ENCODE peak calls at places on chromosomes 7 and 10, in seven cellular contexts. N, V, J, Y, W, K and D are unnamed samples.

GRCh38 chr10:43369921-43370320 is 1.5 kb upstream of the FXYD4 start:
- DNase-seq in Y (no peak), W (no peak), N (no peak), V (no peak), K (no peak), J (no peak), D (no peak)

GRCh38 chr7:98251251-98251843 is 685 bp downstream of the TECPR1 start:
- DNase-seq in K (peak), Y (no peak), W (no peak), N (no peak), J (peak), V (no peak), D (peak)

GRCh38 chr7:133076142-133076541 is 5.7 kb downstream of the CHCHD3 start:
- DNase-seq in V (no peak), Y (no peak), K (no peak), W (no peak), N (no peak), J (no peak), D (no peak)

GRCh38 chr10:133378251-133379096 is 588 bp upstream of the PAOX start:
- DNase-seq in Y (no peak), K (peak), J (peak), N (peak), V (no peak), W (no peak), D (peak)

GRCh38 chr7:13880789-13881188 is 108.7 kb downstream of the ETV1 start:
- DNase-seq in V (peak), Y (no peak), J (no peak), N (no peak), K (no peak), W (no peak), D (no peak)

GRCh38 chr10:21278491-21279216 is 246.8 kb downstream of the SKIDA1 start:
- DNase-seq in Y (peak), W (peak), N (peak), J (peak), V (peak), K (peak), D (peak)

GRCh38 chr7:150383710-150384397 is 4.7 kb downstream of the ZNF775 start:
- DNase-seq in Y (no peak), V (no peak), N (peak), W (peak), K (no peak), J (peak), D (no peak)

GRCh38 chr10:89644691-89644966 is 413 bp downstream of the PANK1 start:
- DNase-seq in J (no peak), K (no peak), N (no peak), W (no peak), Y (no peak), V (no peak), D (no peak)

GRCh38 chr10:12533151-12533550 is 183.8 kb downstream of the CAMK1D start:
- DNase-seq in Y (no peak), J (no peak), K (no peak), W (no peak), V (no peak), N (no peak), D (no peak)

GRCh38 chr7:47817922-47818321 is 130.3 kb downstream of the PKD1L1 start:
- DNase-seq in K (no peak), W (no peak), N (no peak), Y (no peak), J (no peak), V (no peak), D (no peak)

GRCh38 chr10:119625570-119626280 is 25.5 kb upstream of the BAG3 start:
- DNase-seq in Y (no peak), J (no peak), N (no peak), V (no peak), W (no peak), K (no peak), D (no peak)

GRCh38 chr7:188174-188573 is 4.2 kb upstream of the FAM20C start:
- DNase-seq in V (no peak), Y (no peak), W (no peak), J (no peak), N (no peak), K (peak), D (no peak)

GRCh38 chr10:102342958-102343357 is 52.5 kb upstream of the NFKB2 start:
- DNase-seq in Y (no peak), W (no peak), J (no peak), K (no peak), N (no peak), V (no peak), D (no peak)

GRCh38 chr7:22662490-22663145 is 64.4 kb upstream of the IL6 start:
- DNase-seq in J (no peak), K (no peak), N (no peak), Y (no peak), V (no peak), W (no peak), D (no peak)

GRCh38 chr7:30863694-30864011 is 48.0 kb upstream of the AQP1 start:
- DNase-seq in N (no peak), V (no peak), K (no peak), W (no peak), Y (no peak), J (no peak), D (no peak)

GRCh38 chr7:9718071-9718470 is 1255.6 kb upstream of the PHF14 start:
- DNase-seq in W (no peak), Y (no peak), J (no peak), N (no peak), V (no peak), K (no peak), D (no peak)

GRCh38 chr10:75238182-75239180 is 2.7 kb upstream of the COMTD1 start:
- DNase-seq in K (peak), Y (no peak), V (no peak), J (no peak), N (peak), W (no peak), D (no peak)

GRCh38 chr10:14659626-14660196 is 115.0 kb downstream of the FAM107B start:
- DNase-seq in W (no peak), Y (peak), V (no peak), N (no peak), J (no peak), K (no peak), D (no peak)

DNA sequence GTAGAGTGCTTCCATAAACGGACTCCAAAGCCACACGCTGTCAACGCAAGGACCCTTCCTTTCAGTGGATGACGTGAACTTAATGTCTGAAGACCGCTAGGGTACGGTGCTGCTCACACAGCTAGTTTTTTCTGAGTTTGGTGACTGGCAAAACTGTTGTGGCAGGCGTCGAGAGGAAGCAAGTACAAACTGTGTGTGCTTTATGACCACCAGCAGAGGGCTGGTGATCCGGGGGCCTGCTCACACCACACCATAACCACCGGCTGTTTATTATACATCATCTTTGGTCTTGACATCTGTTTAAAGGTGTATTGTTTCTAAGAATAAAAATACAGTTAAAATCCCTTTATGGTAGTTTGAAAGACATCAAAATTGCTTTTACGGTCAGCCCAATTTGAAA is 37.1 kb upstream of the ATP6V0A4 start:
- DNase-seq in W (no peak), N (no peak), J (no peak), K (peak), Y (no peak), V (no peak), D (no peak)
- TF ChIP-seq JUND in W (no peak), N (no peak), J (no peak), K (no peak), Y (no peak), V (no peak), D (no peak)

GRCh38 chr10:122249991-122250750 is 20.9 kb upstream of the BTBD16 start:
- DNase-seq in K (no peak), W (no peak), N (no peak), Y (no peak), V (no peak), J (no peak), D (no peak)
- TF ChIP-seq JUND in K (no peak), W (no peak), N (no peak), Y (no peak), V (no peak), J (no peak), D (no peak)

DNA sequence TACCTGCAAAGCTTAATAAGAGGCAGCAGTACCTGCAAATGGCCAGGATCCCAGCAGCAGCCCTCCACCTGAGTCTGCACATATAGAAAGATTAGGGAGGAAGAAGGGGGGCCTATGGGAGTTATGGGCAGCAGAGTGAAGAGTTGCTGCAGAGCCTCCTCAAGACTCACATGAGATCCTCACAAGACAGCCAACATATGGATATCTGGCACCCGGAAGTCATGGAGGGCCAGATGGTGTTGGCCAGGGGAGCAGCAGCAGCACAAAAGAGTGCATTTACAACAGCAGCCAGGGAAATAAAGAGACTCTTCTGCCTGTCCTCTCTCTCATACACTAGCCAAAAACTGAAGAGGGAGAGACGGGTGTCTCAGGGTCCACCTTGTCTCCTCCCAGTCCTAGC is 4.0 kb upstream of the TAS2R40 start:
- DNase-seq in N (no peak), W (no peak), V (no peak), Y (no peak), J (no peak), K (no peak), D (no peak)
- TF ChIP-seq JUND in N (no peak), W (no peak), V (no peak), Y (no peak), J (no peak), K (no peak), D (no peak)

GRCh38 chr7:116691664-116692063 is 19.7 kb downstream of the MET start:
- DNase-seq in Y (no peak), K (no peak), N (no peak), J (peak), W (no peak), V (no peak), D (no peak)
- TF ChIP-seq JUND in Y (no peak), K (no peak), N (no peak), J (no peak), W (no peak), V (peak), D (no peak)

DNA sequence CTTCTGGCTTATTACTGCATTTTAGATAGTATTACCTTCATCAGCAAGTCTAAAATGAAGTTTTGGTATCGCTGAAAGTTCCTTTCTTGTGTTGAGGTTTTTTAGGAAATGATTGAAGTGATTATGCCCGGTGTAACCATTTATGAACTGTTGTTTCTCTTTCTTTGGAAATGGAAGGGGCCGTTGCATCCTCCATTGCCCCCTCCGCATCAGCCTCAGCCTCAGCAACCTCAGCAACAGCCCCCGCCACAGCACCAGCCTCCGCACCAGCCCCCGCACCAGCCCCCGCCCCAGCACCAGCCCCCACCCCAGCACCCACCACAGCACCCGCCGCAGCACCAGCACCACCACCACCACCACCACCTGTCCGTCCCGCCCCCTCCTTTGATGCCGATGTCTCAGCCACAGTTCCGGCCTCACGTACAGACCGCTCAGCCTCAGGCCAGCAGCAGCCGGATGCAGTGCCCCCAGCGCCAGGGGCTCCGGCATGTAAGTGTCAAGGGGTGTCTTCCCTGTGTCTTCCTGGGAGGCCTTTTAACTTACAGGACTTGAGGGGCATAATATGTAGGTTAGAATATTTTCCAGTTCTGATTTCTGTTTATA is 72.6 kb downstream of the SHH start:
- DNase-seq in J (no peak), K (no peak), V (no peak), N (no peak), Y (no peak), W (no peak), D (no peak)
- TF ChIP-seq JUND in J (no peak), K (no peak), V (no peak), N (no peak), Y (no peak), W (no peak), D (no peak)